ENCODE peak calls at places on chromosomes 11 and 22, in eight cellular contexts. C is GM23248, U is IMR-90, M is fibroblast of lung, H is HCT116, Y is GM23338, X is PC-3, S is H9. N is an unnamed sample.

GRCh38 chr11:115408036-115408911 is 95.9 kb downstream of the CADM1 start:
- DNase-seq in H (no peak), M (peak; percentile 73), Y (no peak), S (no peak), U (peak; percentile 44), C (no peak), X (no peak), N (no peak)

GRCh38 chr11:46382644-46383403 is 1.4 kb downstream of the MDK start:
- DNase-seq in H (no peak), M (peak; percentile 38), X (peak; percentile 36), U (peak; percentile 46), Y (peak; percentile 89), S (peak; percentile 75), C (peak; percentile 73), N (peak; percentile 99)

GRCh38 chr11:42054351-42054750 is 594.9 kb upstream of the LRRC4C start:
- DNase-seq in C (no peak), H (no peak), U (no peak), X (peak; percentile 68), S (no peak), Y (no peak), M (peak; percentile 43), N (no peak)

GRCh38 chr11:42647993-42648392 is 663.8 kb upstream of the API5 start:
- DNase-seq in H (no peak), S (no peak), M (no peak), C (no peak), X (no peak), Y (no peak), U (no peak), N (no peak)

GRCh38 chr11:121291896-121292502 is 572 bp upstream of the SC5D start:
- DNase-seq in U (peak; percentile 5), M (peak; percentile 13), H (no peak), Y (peak; percentile 36), X (peak; percentile 40), S (peak; percentile 42), C (peak; percentile 24), N (no peak)

GRCh38 chr11:45163956-45164575 is 17.6 kb downstream of the PRDM11 start:
- DNase-seq in S (no peak), C (peak; percentile 46), Y (no peak), H (no peak), M (peak; percentile 60), U (peak; percentile 15), X (no peak), N (peak; percentile 97)

GRCh38 chr11:44978961-44979331 is 28.3 kb upstream of the TP53I11 start:
- DNase-seq in H (no peak), C (no peak), Y (no peak), S (no peak), X (peak; percentile 97), U (no peak), M (no peak), N (no peak)

GRCh38 chr22:24952837-24953293 is 349 bp downstream of the KIAA1671 start:
- DNase-seq in H (peak; percentile 31), X (peak; percentile 71), U (peak; percentile 7), C (peak; percentile 80), M (peak; percentile 47), S (peak; percentile 81), Y (peak; percentile 88), N (peak; percentile 98)

GRCh38 chr11:119417726-119418540 is 5.0 kb downstream of the THY1 start:
- DNase-seq in S (peak; percentile 59), U (peak; percentile 96), Y (peak; percentile 40), X (peak; percentile 70), M (peak; percentile 99), H (no peak), C (peak; percentile 99), N (peak; percentile 98)

GRCh38 chr22:41260871-41261270 is 20.1 kb upstream of the CHADL start:
- DNase-seq in C (no peak), M (no peak), H (no peak), Y (no peak), X (no peak), U (no peak), S (no peak), N (peak; percentile 67)

GRCh38 chr11:109424893-109425292 is 2.9 kb downstream of the C11orf87 start:
- DNase-seq in S (peak; percentile 73), M (no peak), H (no peak), U (no peak), C (no peak), Y (peak; percentile 91), X (peak; percentile 59), N (no peak)

GRCh38 chr11:34028407-34028804 is 23.1 kb upstream of the CAPRIN1 start:
- DNase-seq in X (no peak), H (no peak), C (peak; percentile 85), Y (no peak), S (no peak), U (peak; percentile 8), M (peak; percentile 20), N (peak; percentile 58)

GRCh38 chr11:8732748-8733241 is 50.2 kb downstream of the RPL27A start:
- DNase-seq in S (no peak), M (peak; percentile 84), C (peak; percentile 91), X (peak; percentile 82), U (peak; percentile 80), H (no peak), Y (no peak), N (peak; percentile 98)

GRCh38 chr11:35131094-35131493 is 7.9 kb upstream of the CD44 start:
- DNase-seq in S (no peak), M (no peak), Y (no peak), C (no peak), U (no peak), H (no peak), X (no peak), N (no peak)

GRCh38 chr11:126172596-126173038 is 38.8 kb downstream of the RPUSD4 start:
- DNase-seq in S (no peak), C (peak; percentile 85), Y (no peak), X (no peak), U (peak; percentile 53), M (no peak), H (no peak), N (peak; percentile 62)

GRCh38 chr11:45227836-45228235 is 58.3 kb downstream of the SYT13 start:
- DNase-seq in S (no peak), H (no peak), X (no peak), M (no peak), C (no peak), Y (no peak), U (no peak), N (no peak)

GRCh38 chr11:62337682-62338181 is 484 bp downstream of the ASRGL1 start:
- DNase-seq in M (peak; percentile 7), H (no peak), C (peak; percentile 38), U (no peak), Y (peak; percentile 68), S (peak; percentile 48), X (peak; percentile 59), N (no peak)

GRCh38 chr11:103055174-103055890 is 36.6 kb downstream of the DCUN1D5 start:
- DNase-seq in U (peak; percentile 65), S (no peak), X (peak; percentile 71), M (peak; percentile 41), C (peak; percentile 79), Y (peak; percentile 62), H (peak; percentile 26), N (peak; percentile 10)

GRCh38 chr11:74463216-74463615 is 4.1 kb downstream of the KCNE3 start:
- DNase-seq in S (no peak), C (no peak), X (no peak), M (no peak), Y (no peak), U (no peak), H (no peak), N (no peak)

GRCh38 chr11:134132808-134133207 is 63.9 kb downstream of the JAM3 start:
- DNase-seq in X (peak; percentile 25), U (peak; percentile 23), Y (no peak), C (peak; percentile 41), H (no peak), M (peak; percentile 19), S (no peak), N (no peak)

GRCh38 chr11:133530501-133530835 is 1.8 kb downstream of the OPCML start:
- DNase-seq in M (no peak), X (no peak), Y (peak; percentile 82), H (no peak), C (no peak), U (no peak), S (peak; percentile 65), N (no peak)

GRCh38 chr11:74672332-74672955 is 58.8 kb downstream of the CHRDL2 start:
- DNase-seq in M (peak; percentile 45), S (no peak), X (peak; percentile 23), C (peak; percentile 60), Y (no peak), U (no peak), H (no peak), N (peak; percentile 73)

GRCh38 chr11:46321757-46322156 is 25.5 kb upstream of the DGKZ start:
- DNase-seq in M (no peak), U (no peak), Y (no peak), X (no peak), S (no peak), H (no peak), C (peak; percentile 36), N (no peak)

GRCh38 chr11:1861435-1862411 is 8.8 kb downstream of the LSP1 start:
- DNase-seq in X (no peak), H (no peak), U (no peak), S (no peak), Y (no peak), C (no peak), M (no peak), N (no peak)
- H4K20me1 ChIP-seq in X (no peaks in the 10 kb centered on the region), H (no peaks in the 10 kb centered on the region), U (no peaks in the 10 kb centered on the region), S (no peaks in the 10 kb centered on the region), Y (no peaks in the 10 kb centered on the region), C (no peaks in the 10 kb centered on the region), M (no peaks in the 10 kb centered on the region), N (no peaks in the 10 kb centered on the region)

DNA sequence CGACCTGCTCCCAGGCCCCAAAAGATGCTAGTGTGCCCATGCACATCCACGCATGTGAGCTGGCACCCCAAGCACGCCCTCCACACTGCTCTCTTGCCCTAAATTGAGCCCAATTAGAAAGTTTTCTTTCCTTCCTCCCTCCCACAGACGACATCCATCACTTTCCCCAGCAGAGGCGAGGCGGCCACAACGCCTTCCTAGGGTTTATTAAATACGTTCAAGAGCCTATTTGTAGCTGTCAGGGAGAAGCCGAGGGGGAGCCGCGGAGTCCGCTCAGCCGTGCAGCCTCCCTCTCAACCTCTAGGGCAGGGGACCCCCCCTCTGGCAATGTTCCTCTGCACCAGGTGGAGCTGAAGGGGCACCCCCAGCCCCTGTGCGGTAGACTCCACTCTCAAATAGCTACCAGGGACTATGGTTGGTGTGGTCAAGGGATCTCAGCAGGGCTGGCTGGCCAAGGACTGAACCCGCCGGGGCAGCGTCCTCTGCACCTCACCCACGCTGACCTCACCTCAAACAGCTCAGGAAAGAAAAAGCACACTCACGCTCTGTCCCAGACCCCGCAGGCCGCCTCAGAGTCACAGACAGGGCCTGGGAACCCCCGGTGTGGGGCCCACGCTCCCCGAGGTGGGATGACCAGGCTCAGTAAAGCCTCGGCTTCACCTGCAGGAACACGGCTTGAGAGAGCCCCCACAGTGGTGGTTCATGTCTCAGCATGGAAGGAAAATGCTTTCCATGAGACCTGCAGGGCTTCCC is 152.4 kb downstream of the DSCAML1 start:
- DNase-seq in H (no peak), U (no peak), C (no peak), Y (no peak), X (no peak), S (no peak), M (no peak), N (no peak)
- H3K27me3 ChIP-seq in H (peaks cover 36% of the 10 kb centered on the region), U (peaks cover 13% of the 10 kb centered on the region), C (peaks cover 11% of the 10 kb centered on the region), Y (no peaks in the 10 kb centered on the region), X (peaks cover 90% of the 10 kb centered on the region), S (no peaks in the 10 kb centered on the region), M (no peaks in the 10 kb centered on the region), N (peaks cover 4% of the 10 kb centered on the region)

GRCh38 chr11:32429477-32429876 is 5.9 kb downstream of the WT1 start:
- DNase-seq in S (no peak), U (no peak), Y (peak; percentile 15), M (no peak), H (no peak), C (no peak), X (no peak), N (peak; percentile 73)
- H3K4me1 ChIP-seq in S (peaks cover 5% of the 10 kb centered on the region), U (no peaks in the 10 kb centered on the region), Y (peaks cover 50% of the 10 kb centered on the region), M (no peaks in the 10 kb centered on the region), H (no peaks in the 10 kb centered on the region), C (no peaks in the 10 kb centered on the region), X (peaks cover 5% of the 10 kb centered on the region), N (no peaks in the 10 kb centered on the region)

GRCh38 chr11:129416080-129416820 is 40.6 kb downstream of the BARX2 start:
- DNase-seq in M (no peak), Y (no peak), S (no peak), U (no peak), H (no peak), X (no peak), C (no peak), N (no peak)
- H4K20me1 ChIP-seq in M (no peaks in the 10 kb centered on the region), Y (no peaks in the 10 kb centered on the region), S (no peaks in the 10 kb centered on the region), U (no peaks in the 10 kb centered on the region), H (no peaks in the 10 kb centered on the region), X (no peaks in the 10 kb centered on the region), C (no peaks in the 10 kb centered on the region), N (no peaks in the 10 kb centered on the region)

N was measured in osteoblast.